ENCODE peak calls at places on chromosome 9, in six cellular contexts. One of them, this sample, is unnamed.

GRCh38 chr9:130856474-130856873 is 21.4 kb downstream of the ABL1 start:
- DNase-seq in HuH-7.5: no peak
- DNase-seq in germinal center: no peak
- DNase-seq in esophagus squamous epithelium: no peak
- DNase-seq in T-helper 9 cell: no peak
- DNase-seq in H4: no peak
- DNase-seq in this sample: no peak

GRCh38 chr9:111810908-111811307 is 16.2 kb upstream of the SHOC1 start:
- DNase-seq in HuH-7.5: no peak
- DNase-seq in germinal center: no peak
- DNase-seq in esophagus squamous epithelium: no peak
- DNase-seq in T-helper 9 cell: no peak
- DNase-seq in H4: no peak
- DNase-seq in this sample: no peak

GRCh38 chr9:98995059-98995665 is 51.5 kb downstream of the COL15A1 start:
- DNase-seq in HuH-7.5: no peak
- DNase-seq in germinal center: no peak
- DNase-seq in esophagus squamous epithelium: no peak
- DNase-seq in T-helper 9 cell: no peak
- DNase-seq in H4: no peak
- DNase-seq in this sample: no peak

GRCh38 chr9:75148551-75148950 is 60.2 kb downstream of the OSTF1 start:
- DNase-seq in HuH-7.5: no peak
- DNase-seq in germinal center: no peak
- DNase-seq in esophagus squamous epithelium: no peak
- DNase-seq in T-helper 9 cell: no peak
- DNase-seq in H4: peak
- DNase-seq in this sample: no peak

GRCh38 chr9:132409828-132410528 is at the start of gene CFAP77:
- DNase-seq in HuH-7.5: peak
- DNase-seq in germinal center: peak
- DNase-seq in esophagus squamous epithelium: no peak
- DNase-seq in T-helper 9 cell: peak
- DNase-seq in H4: no peak
- DNase-seq in this sample: no peak

GRCh38 chr9:130144703-130145102 is 27.5 kb upstream of the NCS1 start:
- DNase-seq in HuH-7.5: no peak
- DNase-seq in germinal center: no peak
- DNase-seq in esophagus squamous epithelium: no peak
- DNase-seq in T-helper 9 cell: no peak
- DNase-seq in H4: no peak
- DNase-seq in this sample: no peak

GRCh38 chr9:2134391-2134790 is 119.2 kb downstream of the SMARCA2 start:
- DNase-seq in HuH-7.5: no peak
- DNase-seq in germinal center: no peak
- DNase-seq in esophagus squamous epithelium: no peak
- DNase-seq in T-helper 9 cell: no peak
- DNase-seq in H4: no peak
- DNase-seq in this sample: no peak

GRCh38 chr9:117763314-117763713 is 59.1 kb downstream of the TLR4 start:
- DNase-seq in HuH-7.5: no peak
- DNase-seq in germinal center: no peak
- DNase-seq in esophagus squamous epithelium: no peak
- DNase-seq in T-helper 9 cell: no peak
- DNase-seq in H4: peak
- DNase-seq in this sample: no peak

GRCh38 chr9:88390371-88390990 is 2.2 kb downstream of the SPIN1 start:
- DNase-seq in HuH-7.5: no peak
- DNase-seq in germinal center: no peak
- DNase-seq in esophagus squamous epithelium: no peak
- DNase-seq in T-helper 9 cell: no peak
- DNase-seq in H4: no peak
- DNase-seq in this sample: no peak

GRCh38 chr9:71487046-71487445 is 281.3 kb downstream of the CEMIP2 start:
- DNase-seq in HuH-7.5: no peak
- DNase-seq in germinal center: no peak
- DNase-seq in esophagus squamous epithelium: no peak
- DNase-seq in T-helper 9 cell: no peak
- DNase-seq in H4: no peak
- DNase-seq in this sample: no peak

GRCh38 chr9:71921190-71921814 is 9.9 kb downstream of the C9orf85 start:
- DNase-seq in HuH-7.5: no peak
- DNase-seq in germinal center: no peak
- DNase-seq in esophagus squamous epithelium: no peak
- DNase-seq in T-helper 9 cell: no peak
- DNase-seq in H4: no peak
- DNase-seq in this sample: no peak

GRCh38 chr9:99466787-99467186 is 244.7 kb downstream of the SEC61B start:
- DNase-seq in HuH-7.5: no peak
- DNase-seq in germinal center: no peak
- DNase-seq in esophagus squamous epithelium: no peak
- DNase-seq in T-helper 9 cell: no peak
- DNase-seq in H4: no peak
- DNase-seq in this sample: no peak

GRCh38 chr9:97984188-97985057 is 1.3 kb downstream of the ANP32B start:
- DNase-seq in HuH-7.5: peak
- DNase-seq in germinal center: peak
- DNase-seq in esophagus squamous epithelium: peak
- DNase-seq in T-helper 9 cell: peak
- DNase-seq in H4: peak
- DNase-seq in this sample: peak

GRCh38 chr9:85013703-85014102 is 344.2 kb downstream of the NTRK2 start:
- DNase-seq in HuH-7.5: no peak
- DNase-seq in germinal center: no peak
- DNase-seq in esophagus squamous epithelium: no peak
- DNase-seq in T-helper 9 cell: no peak
- DNase-seq in H4: no peak
- DNase-seq in this sample: no peak

GRCh38 chr9:35756743-35757526 is 2.9 kb upstream of the MSMP start:
- DNase-seq in HuH-7.5: no peak
- DNase-seq in germinal center: peak
- DNase-seq in esophagus squamous epithelium: no peak
- DNase-seq in T-helper 9 cell: peak
- DNase-seq in H4: peak
- DNase-seq in this sample: no peak

GRCh38 chr9:112731971-112732370 is 14.1 kb upstream of the INIP start:
- DNase-seq in HuH-7.5: no peak
- DNase-seq in germinal center: no peak
- DNase-seq in esophagus squamous epithelium: no peak
- DNase-seq in T-helper 9 cell: no peak
- DNase-seq in H4: no peak
- DNase-seq in this sample: no peak

GRCh38 chr9:108766786-108767185 is 89.0 kb downstream of the ACTL7B start:
- DNase-seq in HuH-7.5: no peak
- DNase-seq in germinal center: no peak
- DNase-seq in esophagus squamous epithelium: no peak
- DNase-seq in T-helper 9 cell: no peak
- DNase-seq in H4: no peak
- DNase-seq in this sample: no peak

GRCh38 chr9:113929634-113930092 is 53.6 kb downstream of the ZNF618 start:
- DNase-seq in HuH-7.5: no peak
- DNase-seq in germinal center: no peak
- DNase-seq in esophagus squamous epithelium: no peak
- DNase-seq in T-helper 9 cell: no peak
- DNase-seq in H4: no peak
- DNase-seq in this sample: no peak

GRCh38 chr9:123622696-123623095 is 266.7 kb downstream of the CRB2 start:
- DNase-seq in HuH-7.5: no peak
- DNase-seq in germinal center: no peak
- DNase-seq in esophagus squamous epithelium: no peak
- DNase-seq in T-helper 9 cell: no peak
- DNase-seq in H4: no peak
- DNase-seq in this sample: no peak

GRCh38 chr9:134626141-134626423 is 15.5 kb upstream of the COL5A1 start:
- DNase-seq in HuH-7.5: no peak
- DNase-seq in germinal center: no peak
- DNase-seq in esophagus squamous epithelium: no peak
- DNase-seq in T-helper 9 cell: no peak
- DNase-seq in H4: no peak
- DNase-seq in this sample: no peak

GRCh38 chr9:117335797-117336435 is 78.9 kb downstream of the ASTN2 start:
- DNase-seq in HuH-7.5: no peak
- DNase-seq in germinal center: no peak
- DNase-seq in esophagus squamous epithelium: no peak
- DNase-seq in T-helper 9 cell: no peak
- DNase-seq in H4: no peak
- DNase-seq in this sample: no peak